ENCODE peak calls at places on chromosomes 5 and 9, in five cellular contexts. Z is neuronal stem cell, F is mesendoderm, C is H9, Y is IMR-90. K is an unnamed sample.

GRCh38 chr9:115063058-115063850 is 54.7 kb downstream of the TNC start:
- DNase-seq in Z (no peak), F (peak; percentile 33), C (no peak), Y (peak; percentile 77), K (peak; percentile 52)

GRCh38 chr9:95852059-95853032 is 23.1 kb upstream of the ERCC6L2 start:
- DNase-seq in Z (no peak), F (peak; percentile 69), C (no peak), Y (peak; percentile 87), K (peak; percentile 67)

GRCh38 chr5:61342066-61342465 is 10.0 kb downstream of the ZSWIM6 start:
- DNase-seq in Z (no peak), F (peak; percentile 42), C (no peak), Y (peak; percentile 70), K (peak; percentile 75)

GRCh38 chr9:16718296-16718695 is 152.2 kb downstream of the BNC2 start:
- DNase-seq in Z (no peak), F (no peak), C (no peak), Y (peak; percentile 48), K (no peak)

GRCh38 chr5:140013536-140013935 is 29.6 kb downstream of the NRG2 start:
- DNase-seq in Z (no peak), F (no peak), C (no peak), Y (no peak), K (no peak)

GRCh38 chr5:41264019-41264418 is 50.7 kb upstream of the C6 start:
- DNase-seq in Z (no peak), F (no peak), C (no peak), Y (no peak), K (no peak)

GRCh38 chr9:18493361-18494015 is 19.5 kb downstream of the ADAMTSL1 start:
- DNase-seq in Z (no peak), F (no peak), C (no peak), Y (peak; percentile 45), K (peak; percentile 15)

GRCh38 chr9:131872006-131872405 is 132.1 kb upstream of the RAPGEF1 start:
- DNase-seq in Z (no peak), F (peak; percentile 32), C (peak; percentile 61), Y (no peak), K (no peak)

GRCh38 chr5:114362197-114362976 is 517 bp downstream of the KCNN2 start:
- DNase-seq in Z (peak; percentile 75), F (peak; percentile 76), C (no peak), Y (peak; percentile 38), K (peak; percentile 47)

GRCh38 chr9:6014668-6015270 is 655 bp downstream of the RANBP6 start:
- DNase-seq in Z (no peak), F (peak; percentile 64), C (no peak), Y (peak; percentile 84), K (peak; percentile 86)

DNA sequence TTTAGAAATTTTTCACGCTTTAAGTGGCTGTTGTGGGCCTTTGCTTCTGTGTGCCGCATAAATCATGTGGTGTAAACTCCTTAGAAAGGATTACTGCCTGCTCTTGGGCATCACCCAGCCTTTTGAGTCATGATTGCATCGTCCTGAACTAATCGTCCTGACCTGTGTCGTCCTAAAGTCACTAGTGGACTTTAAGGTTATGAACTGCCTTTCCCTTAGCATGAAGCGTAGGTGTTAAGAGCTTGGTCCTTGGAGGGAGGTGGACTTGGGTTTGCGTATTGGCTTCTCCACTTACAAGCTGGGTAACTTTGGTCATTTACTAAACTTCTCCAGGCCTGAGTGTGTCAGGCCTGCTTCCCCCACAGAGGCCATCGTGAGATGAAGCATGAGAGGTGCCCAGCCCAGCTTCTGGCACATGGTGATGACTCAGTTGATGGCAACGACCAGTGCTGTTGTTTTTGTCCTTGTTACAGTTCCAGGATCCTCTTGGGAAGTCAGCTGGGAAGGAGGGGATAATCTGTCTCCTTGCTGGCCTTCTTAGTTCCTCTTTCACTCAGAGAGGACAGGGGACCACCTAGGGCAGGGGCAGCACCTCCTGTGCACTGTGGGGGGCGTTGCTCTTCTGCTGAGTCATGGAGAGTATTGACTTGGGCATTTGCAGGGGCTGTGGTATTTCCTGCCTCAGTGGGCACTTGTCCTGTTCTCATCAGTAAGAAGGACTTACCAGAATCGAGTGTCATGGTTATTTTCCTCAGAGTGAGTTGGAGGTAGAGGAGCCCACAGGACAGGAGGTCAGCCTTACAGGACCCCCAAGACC is 54.2 kb upstream of the NCS1 start:
- DNase-seq in Z (no peak), F (peak; percentile 42), C (no peak), Y (peak; percentile 76), K (peak; percentile 76)
- H3K18ac ChIP-seq in Z (no peak overlapping the region), F (no peak overlapping the region), C (no peak overlapping the region), Y (peak overlapping the region; percentile 43), K (peak overlapping the region; percentile 28)

GRCh38 chr5:1658665-1659064 is 134.9 kb upstream of the LPCAT1 start:
- DNase-seq in Z (no peak), F (no peak), C (no peak), Y (no peak), K (no peak)

GRCh38 chr5:1661311-1661710 is 137.6 kb upstream of the LPCAT1 start:
- DNase-seq in Z (no peak), F (no peak), C (no peak), Y (no peak), K (no peak)

GRCh38 chr5:1659100-1660036 is 135.6 kb upstream of the LPCAT1 start:
- DNase-seq in Z (no peak), F (no peak), C (peak; percentile 30), Y (no peak), K (no peak)

GRCh38 chr5:1660511-1660910 is 136.8 kb upstream of the LPCAT1 start:
- DNase-seq in Z (no peak), F (no peak), C (peak; percentile 19), Y (no peak), K (no peak)

GRCh38 chr5:1660037-1660400 is 136.3 kb upstream of the LPCAT1 start:
- DNase-seq in Z (no peak), F (peak; percentile 19), C (no peak), Y (no peak), K (no peak)
- H4K8ac ChIP-seq in Z (no peak overlapping the region), F (no peak overlapping the region), C (no peak overlapping the region), Y (no peak overlapping the region), K (no peak overlapping the region)

GRCh38 chr5:78806544-78806943 is 158.0 kb upstream of the LHFPL2 start:
- DNase-seq in Z (no peak), F (no peak), C (no peak), Y (peak; percentile 94), K (peak; percentile 74)
- H3K9ac ChIP-seq in Z (no peak overlapping the region), F (no peak overlapping the region), C (no peak overlapping the region), Y (no peak overlapping the region), K (no peak overlapping the region)

GRCh38 chr9:135886147-135886981 is 21.0 kb downstream of the CAMSAP1 start:
- DNase-seq in Z (no peak), F (no peak), C (no peak), Y (no peak), K (peak; percentile 86)

GRCh38 chr9:135883410-135884089 is 23.8 kb downstream of the CAMSAP1 start:
- DNase-seq in Z (no peak), F (no peak), C (no peak), Y (no peak), K (no peak)

GRCh38 chr9:135885100-135885853 is 22.1 kb downstream of the CAMSAP1 start:
- DNase-seq in Z (no peak), F (no peak), C (no peak), Y (peak; percentile 60), K (peak; percentile 33)

GRCh38 chr9:135882011-135882410 is 25.3 kb downstream of the CAMSAP1 start:
- DNase-seq in Z (no peak), F (peak; percentile 59), C (no peak), Y (no peak), K (no peak)

DNA sequence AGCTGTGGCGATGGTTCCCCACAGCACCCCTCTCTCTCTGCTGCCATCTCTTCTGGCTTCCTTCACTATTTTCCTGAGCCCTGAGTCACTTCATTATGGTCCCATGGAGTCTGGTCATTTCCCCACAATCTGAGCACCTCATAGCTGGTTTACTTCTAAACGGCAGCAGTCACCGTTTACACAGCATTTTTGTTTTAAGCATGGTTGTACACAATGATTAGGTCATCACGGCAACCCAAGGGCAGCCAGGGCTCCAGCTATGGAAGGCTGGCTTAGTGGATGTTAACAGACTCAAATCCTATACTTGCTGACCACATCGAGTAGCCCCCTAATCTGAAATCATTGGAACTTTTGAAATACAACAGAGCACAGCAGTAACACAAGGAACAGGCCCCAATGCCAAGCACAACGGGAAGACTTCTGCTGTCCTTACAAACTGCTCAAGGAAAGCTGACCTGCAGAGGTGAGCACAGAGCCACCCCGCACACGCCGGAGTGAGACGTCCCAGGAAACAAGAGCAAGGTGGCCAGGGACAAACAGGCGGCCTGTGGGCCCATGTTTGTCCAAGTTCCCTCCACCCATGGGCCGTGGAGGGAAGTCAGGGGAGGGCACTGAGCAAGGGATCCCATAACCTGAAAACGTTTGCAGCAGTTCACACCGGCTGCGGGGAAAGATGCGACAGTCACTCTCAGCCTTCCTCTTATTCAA is 22.9 kb downstream of the CAMSAP1 start:
- DNase-seq in Z (no peak), F (no peak), C (no peak), Y (peak; percentile 86), K (peak; percentile 85)
- H3K18ac ChIP-seq in Z (no peak overlapping the region), F (no peak overlapping the region), C (no peak overlapping the region), Y (peak overlapping the region; percentile 2), K (no peak overlapping the region)

DNA sequence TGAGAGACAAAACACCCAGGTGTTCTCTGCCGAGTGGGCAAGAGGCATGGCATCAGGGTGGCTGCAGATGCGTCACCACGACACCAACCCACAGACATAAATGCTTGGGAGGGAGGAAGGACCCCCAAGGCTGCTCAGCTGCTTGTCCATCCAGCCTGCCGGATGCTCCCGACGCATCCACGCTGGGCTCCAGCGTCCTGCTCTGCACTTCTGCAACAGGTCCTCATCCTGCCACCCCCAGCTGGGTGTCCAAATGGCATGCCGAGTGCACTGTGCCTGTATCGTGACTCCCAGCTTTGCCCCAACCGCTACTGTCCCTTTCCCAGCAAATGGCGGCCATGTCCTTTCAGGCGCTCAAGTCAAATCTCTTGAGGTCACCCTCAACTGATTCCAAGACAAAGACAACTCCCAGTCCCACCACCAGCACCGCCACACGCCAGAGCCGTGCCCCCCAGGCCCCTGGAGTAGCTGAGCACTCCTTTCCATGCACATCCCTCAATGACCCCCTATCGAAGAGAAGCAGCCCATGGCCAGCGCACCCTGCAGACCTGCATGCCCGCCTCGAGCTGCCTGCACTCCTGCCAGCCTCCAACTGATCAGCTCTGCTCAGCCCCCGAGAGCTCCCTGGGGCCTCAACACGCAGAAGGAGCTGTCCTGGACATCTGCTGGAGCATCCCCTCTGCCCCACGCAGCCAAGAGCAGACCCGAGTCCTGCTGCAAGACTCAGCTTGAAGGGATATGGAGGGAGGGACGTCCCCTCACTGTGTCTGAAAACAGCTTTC is 116.7 kb downstream of the ROR2 start:
- DNase-seq in Z (no peak), F (no peak), C (no peak), Y (no peak), K (no peak)
- H4K8ac ChIP-seq in Z (peak overlapping the region; percentile 77), F (no peak overlapping the region), C (no peak overlapping the region), Y (no peak overlapping the region), K (peak overlapping the region; percentile 70)

GRCh38 chr9:128546504-128546903 is 5.9 kb upstream of the SPTAN1 start:
- DNase-seq in Z (no peak), F (no peak), C (no peak), Y (no peak), K (no peak)

GRCh38 chr9:128540630-128541355 is 11.6 kb upstream of the SPTAN1 start:
- DNase-seq in Z (no peak), F (no peak), C (no peak), Y (no peak), K (no peak)
- H3K9ac ChIP-seq in Z (no peak overlapping the region), F (no peak overlapping the region), C (no peak overlapping the region), Y (no peak overlapping the region), K (no peak overlapping the region)

GRCh38 chr5:134648425-134649162 is at the start of gene SEC24A:
- DNase-seq in Z (peak; percentile 81), F (peak; percentile 97), C (peak; percentile 95), Y (peak; percentile 87), K (peak; percentile 94)
- H3K18ac ChIP-seq in Z (peak within 1 kb of the TSS; percentile 95), F (peak within 1 kb of the TSS; percentile 3), C (peak within 1 kb of the TSS; percentile 69), Y (peak within 1 kb of the TSS; percentile 98), K (peak within 1 kb of the TSS; percentile 100)